ENCODE peak calls at places on chromosomes 6 and 20, in eight cellular contexts. E is uterus, C is OCI-LY7, R is T follicular helper cell, I is GM04503, Q is LHCN-M2, S is hypothalamus, X is sigmoid colon. L is an unnamed sample.

GRCh38 chr6:133923938-133924593 is 29.0 kb upstream of the TBPL1 start:
- DNase-seq in E (peak; percentile 64), C (peak; percentile 69), R (peak; percentile 39), I (peak; percentile 28), Q (peak; percentile 75), S (peak; percentile 42), X (peak; percentile 74), L (no peak)

GRCh38 chr6:84508981-84509380 is 255.4 kb downstream of the TBX18 start:
- DNase-seq in E (no peak), C (no peak), R (no peak), I (peak; percentile 79), Q (no peak), S (no peak), X (no peak), L (no peak)

GRCh38 chr20:24634855-24635254 is 165.4 kb downstream of the SYNDIG1 start:
- DNase-seq in E (no peak), C (no peak), R (no peak), I (peak; percentile 81), Q (peak; percentile 91), S (peak; percentile 39), X (no peak), L (peak; percentile 46)

GRCh38 chr20:39800111-39800510 is 838.0 kb downstream of the DHX35 start:
- DNase-seq in E (no peak), C (no peak), R (no peak), I (peak; percentile 19), Q (peak; percentile 19), S (no peak), X (no peak), L (no peak)

GRCh38 chr6:168950500-168951223 is 303.0 kb downstream of the THBS2 start:
- DNase-seq in E (no peak), C (no peak), R (no peak), I (no peak), Q (peak; percentile 36), S (no peak), X (peak; percentile 76), L (no peak)

GRCh38 chr6:170450946-170451761 is 102.0 kb downstream of the PSMB1 start:
- DNase-seq in E (no peak), C (no peak), R (no peak), I (no peak), Q (peak; percentile 36), S (no peak), X (no peak), L (no peak)

GRCh38 chr20:13089950-13090469 is 81.2 kb downstream of the SPTLC3 start:
- DNase-seq in E (no peak), C (no peak), R (no peak), I (no peak), Q (no peak), S (no peak), X (no peak), L (no peak)

GRCh38 chr6:135251964-135252429 is 70.9 kb downstream of the MYB start:
- DNase-seq in E (no peak), C (no peak), R (no peak), I (peak; percentile 13), Q (no peak), S (no peak), X (no peak), L (no peak)

GRCh38 chr6:35089935-35090505 is 51.1 kb downstream of the TCP11 start:
- DNase-seq in E (no peak), C (no peak), R (no peak), I (peak; percentile 44), Q (peak; percentile 53), S (no peak), X (peak; percentile 67), L (no peak)

GRCh38 chr20:49668181-49668877 is 45.3 kb downstream of the B4GALT5 start:
- DNase-seq in E (no peak), C (peak; percentile 74), R (peak; percentile 56), I (no peak), Q (no peak), S (no peak), X (no peak), L (peak; percentile 22)

GRCh38 chr6:16901777-16902176 is 140.5 kb upstream of the ATXN1 start:
- DNase-seq in E (peak; percentile 43), C (no peak), R (no peak), I (peak; percentile 42), Q (peak; percentile 76), S (no peak), X (peak; percentile 74), L (peak; percentile 43)

GRCh38 chr20:3045042-3045815 is 623 bp upstream of the MRPS26 start:
- DNase-seq in E (no peak), C (no peak), R (peak; percentile 7), I (peak; percentile 42), Q (peak; percentile 74), S (no peak), X (peak; percentile 90), L (peak; percentile 89)

GRCh38 chr20:346640-347316 is at the start of gene NRSN2:
- DNase-seq in E (peak; percentile 71), C (no peak), R (no peak), I (no peak), Q (peak; percentile 66), S (peak; percentile 69), X (peak; percentile 85), L (peak; percentile 73)

GRCh38 chr20:8368680-8369079 is 236.6 kb downstream of the PLCB1 start:
- DNase-seq in E (no peak), C (no peak), R (no peak), I (no peak), Q (no peak), S (no peak), X (no peak), L (no peak)

GRCh38 chr6:156474507-156475120 is 302.6 kb upstream of the ARID1B start:
- DNase-seq in E (no peak), C (no peak), R (no peak), I (no peak), Q (no peak), S (no peak), X (no peak), L (no peak)

GRCh38 chr20:37449276-37449675 is 71.8 kb upstream of the NNAT start:
- DNase-seq in E (no peak), C (no peak), R (no peak), I (no peak), Q (no peak), S (no peak), X (no peak), L (no peak)

GRCh38 chr6:43570876-43571441 is 4.9 kb downstream of the XPO5 start:
- DNase-seq in E (no peak), C (no peak), R (no peak), I (no peak), Q (peak; percentile 14), S (no peak), X (no peak), L (no peak)

GRCh38 chr20:56865055-56865454 is 235.9 kb downstream of the TFAP2C start:
- DNase-seq in E (no peak), C (no peak), R (no peak), I (no peak), Q (no peak), S (no peak), X (peak; percentile 92), L (no peak)

GRCh38 chr6:169863710-169864109 is 112.3 kb downstream of the ERMARD start:
- DNase-seq in E (no peak), C (no peak), R (no peak), I (no peak), Q (no peak), S (no peak), X (no peak), L (peak; percentile 2)

GRCh38 chr20:6746901-6747609 is 20.4 kb upstream of the BMP2 start:
- DNase-seq in E (no peak), C (no peak), R (no peak), I (no peak), Q (peak; percentile 46), S (no peak), X (no peak), L (no peak)